ENCODE peak calls at places on chromosomes 5 and 9, in seven cellular contexts. C is NCI-H2107, Z is cerebellar nuclear complex, F is mesenteric fat pad, R is fibroblast of mammary gland, X is fibroblast of the conjunctiva, E is kidney glomerular epithelial cell. Q is an unnamed sample.

GRCh38 chr9:125603478-125604021 is 103.5 kb downstream of the MAPKAP1 start:
- DNase-seq in F (no peak), E (no peak), C (no peak), Z (no peak), X (no peak), R (no peak), Q (no peak)

GRCh38 chr5:120446068-120446492 is 18.0 kb upstream of the PRR16 start:
- DNase-seq in X (peak), R (peak), Z (no peak), F (no peak), E (peak), C (no peak), Q (no peak)

GRCh38 chr5:156479864-156480263 is 152.9 kb downstream of the SGCD start:
- DNase-seq in Z (no peak), R (peak), E (no peak), X (peak), C (no peak), F (no peak), Q (no peak)

GRCh38 chr9:128484686-128485413 is 19.7 kb upstream of the GLE1 start:
- DNase-seq in X (no peak), Z (no peak), C (no peak), F (no peak), R (no peak), E (no peak), Q (no peak)

GRCh38 chr9:3906437-3907213 is 380.8 kb upstream of the RFX3 start:
- DNase-seq in E (peak), R (peak), X (peak), Z (no peak), C (no peak), F (no peak), Q (no peak)

GRCh38 chr9:3845549-3845948 is 319.7 kb upstream of the RFX3 start:
- DNase-seq in R (no peak), F (no peak), E (no peak), Z (no peak), C (no peak), X (no peak), Q (no peak)

GRCh38 chr5:115246361-115246991 is 16.2 kb downstream of the PGGT1B start:
- DNase-seq in E (peak), C (no peak), X (peak), R (peak), F (no peak), Z (peak), Q (no peak)

GRCh38 chr9:32004431-32005076 is 379.9 kb upstream of the ACO1 start:
- DNase-seq in F (no peak), Z (no peak), C (no peak), E (no peak), R (no peak), X (no peak), Q (no peak)

GRCh38 chr5:57736716-57737115 is 254.1 kb upstream of the ACTBL2 start:
- DNase-seq in R (peak), Z (no peak), C (no peak), E (no peak), X (no peak), F (no peak), Q (no peak)

GRCh38 chr9:134136117-134136996 is 475 bp downstream of the WDR5 start:
- DNase-seq in F (no peak), X (no peak), Z (no peak), C (no peak), E (peak), R (peak), Q (no peak)

GRCh38 chr9:120985759-120986353 is 59.3 kb upstream of the TRAF1 start:
- DNase-seq in R (peak), X (peak), F (no peak), E (peak), C (peak), Z (no peak), Q (no peak)

GRCh38 chr5:35313296-35313695 is 83.0 kb upstream of the PRLR start:
- DNase-seq in Z (no peak), X (peak), F (no peak), R (peak), E (peak), C (no peak), Q (no peak)

GRCh38 chr5:91641730-91642350 is 258.7 kb upstream of the ARRDC3 start:
- DNase-seq in C (no peak), Z (no peak), E (peak), X (peak), F (no peak), R (peak), Q (peak)

GRCh38 chr5:14405706-14406553 is 175.7 kb upstream of the OTULINL start:
- DNase-seq in Z (no peak), E (no peak), C (no peak), X (no peak), R (peak), F (no peak), Q (no peak)

GRCh38 chr9:92706218-92706940 is 36.4 kb upstream of the IPPK start:
- DNase-seq in X (no peak), Z (no peak), E (no peak), C (no peak), R (peak), F (peak), Q (no peak)

GRCh38 chr5:1762121-1762877 is 37.3 kb downstream of the MRPL36 start:
- DNase-seq in C (no peak), E (no peak), F (peak), R (no peak), Z (no peak), X (no peak), Q (no peak)

GRCh38 chr9:131319486-131319885 is 30.0 kb downstream of the PLPP7 start:
- DNase-seq in Z (no peak), R (no peak), F (no peak), E (no peak), X (no peak), C (no peak), Q (no peak)

GRCh38 chr5:59562756-59563389 is 330.7 kb downstream of the PDE4D start:
- DNase-seq in X (peak), R (peak), F (no peak), C (no peak), Z (no peak), E (peak), Q (no peak)

GRCh38 chr5:177350776-177351391 is 584 bp downstream of the LMAN2 start:
- DNase-seq in E (no peak), R (no peak), F (no peak), C (no peak), X (no peak), Z (no peak), Q (no peak)

GRCh38 chr9:123542435-123543225 is 186.6 kb downstream of the CRB2 start:
- DNase-seq in Z (no peak), E (no peak), R (no peak), F (no peak), X (no peak), C (no peak), Q (no peak)

GRCh38 chr9:105039180-105039799 is 111.3 kb upstream of the ABCA1 start:
- DNase-seq in Z (no peak), C (no peak), F (no peak), E (no peak), R (no peak), X (no peak), Q (no peak)

GRCh38 chr5:91636351-91636750 is 253.2 kb upstream of the ARRDC3 start:
- DNase-seq in X (no peak), Z (no peak), E (no peak), C (no peak), F (no peak), R (no peak), Q (no peak)

GRCh38 chr5:170570492-170570891 is 66.7 kb downstream of the KCNIP1 start:
- DNase-seq in E (no peak), R (no peak), X (no peak), F (no peak), C (no peak), Z (no peak), Q (no peak)

GRCh38 chr9:130835441-130836298 is 616 bp downstream of the ABL1 start:
- DNase-seq in F (no peak), E (no peak), Z (no peak), R (peak), X (peak), C (no peak), Q (no peak)

GRCh38 chr5:82754759-82755158 is 322.4 kb downstream of the TMEM167A start:
- DNase-seq in F (no peak), C (no peak), R (no peak), E (no peak), Z (no peak), X (no peak), Q (no peak)

GRCh38 chr5:141963706-141964105 is 5.2 kb upstream of the RNF14 start:
- DNase-seq in C (no peak), R (no peak), F (no peak), Z (no peak), X (no peak), E (no peak), Q (no peak)

GRCh38 chr5:75656311-75657003 is 45.2 kb downstream of the ANKDD1B start:
- DNase-seq in Z (no peak), F (no peak), R (peak), X (peak), E (peak), C (no peak), Q (no peak)

GRCh38 chr9:18461496-18461895 is 12.5 kb upstream of the ADAMTSL1 start:
- DNase-seq in X (no peak), Z (no peak), C (no peak), E (no peak), R (no peak), F (no peak), Q (no peak)

GRCh38 chr9:20315672-20316071 is 306.6 kb downstream of the MLLT3 start:
- DNase-seq in F (no peak), E (no peak), C (no peak), X (peak), Z (no peak), R (peak), Q (no peak)

GRCh38 chr9:77954018-77954417 is 77.6 kb downstream of the GNAQ start:
- DNase-seq in F (no peak), E (no peak), R (peak), Z (no peak), X (peak), C (no peak), Q (no peak)

GRCh38 chr5:34570721-34571379 is 85.3 kb upstream of the RAI14 start:
- DNase-seq in C (no peak), F (no peak), X (peak), Z (no peak), R (peak), E (peak), Q (no peak)

GRCh38 chr5:53256746-53257145 is 147.2 kb upstream of the MOCS2 start:
- DNase-seq in C (no peak), Z (no peak), X (no peak), E (no peak), R (peak), F (no peak), Q (no peak)

GRCh38 chr5:180119031-180119885 is 47.7 kb upstream of the RNF130 start:
- DNase-seq in F (peak), Z (no peak), E (no peak), X (no peak), C (no peak), R (no peak), Q (no peak)

GRCh38 chr9:76926324-76926731 is 20.4 kb upstream of the PRUNE2 start:
- DNase-seq in F (no peak), C (no peak), E (peak), Z (no peak), X (peak), R (peak), Q (no peak)

GRCh38 chr5:91101777-91102379 is 281.2 kb downstream of the ARRDC3 start:
- DNase-seq in R (peak), E (peak), F (no peak), Z (peak), C (no peak), X (peak), Q (peak)

GRCh38 chr9:16871358-16872151 is 1.1 kb upstream of the BNC2 start:
- DNase-seq in C (no peak), E (peak), X (peak), F (no peak), Z (no peak), R (peak), Q (no peak)

GRCh38 chr9:114953917-114954316 is 23.5 kb upstream of the TNFSF8 start:
- DNase-seq in F (no peak), E (no peak), C (no peak), X (peak), R (peak), Z (no peak), Q (peak)

GRCh38 chr5:178483620-178484019 is 106.6 kb downstream of the COL23A1 start:
- DNase-seq in E (no peak), C (no peak), X (no peak), F (peak), R (no peak), Z (no peak), Q (no peak)